ENCODE peak calls at places on chromosomes 3 and 15, in ten cellular contexts. One of them, this sample, is unnamed.

GRCh38 chr3:197317250-197317963 is 19.0 kb upstream of the DLG1 start:
- DNase-seq in HTR-8/SVneo: no peak
- DNase-seq in stomach: no peak
- DNase-seq in IMR-90: peak; percentile 95
- DNase-seq in NCI-H1092: no peak
- DNase-seq in RPMI7951: peak; percentile 97
- DNase-seq in globus pallidus: no peak
- DNase-seq in GM12865: no peak
- DNase-seq in ovary: no peak
- DNase-seq in amygdala: no peak
- DNase-seq in this sample: no peak

GRCh38 chr15:70339551-70340517 is 242.1 kb upstream of the TLE3 start:
- DNase-seq in HTR-8/SVneo: no peak
- DNase-seq in stomach: no peak
- DNase-seq in IMR-90: peak; percentile 22
- DNase-seq in NCI-H1092: peak; percentile 80
- DNase-seq in RPMI7951: peak; percentile 86
- DNase-seq in globus pallidus: no peak
- DNase-seq in GM12865: no peak
- DNase-seq in ovary: no peak
- DNase-seq in amygdala: no peak
- DNase-seq in this sample: no peak

GRCh38 chr3:130576571-130577266 is 59.7 kb downstream of the COL6A6 start:
- DNase-seq in HTR-8/SVneo: no peak
- DNase-seq in stomach: no peak
- DNase-seq in IMR-90: peak; percentile 82
- DNase-seq in NCI-H1092: no peak
- DNase-seq in RPMI7951: no peak
- DNase-seq in globus pallidus: no peak
- DNase-seq in GM12865: no peak
- DNase-seq in ovary: no peak
- DNase-seq in amygdala: no peak
- DNase-seq in this sample: no peak

GRCh38 chr3:182803006-182803405 is 9.7 kb downstream of the ATP11B start:
- DNase-seq in HTR-8/SVneo: no peak
- DNase-seq in stomach: no peak
- DNase-seq in IMR-90: no peak
- DNase-seq in NCI-H1092: no peak
- DNase-seq in RPMI7951: no peak
- DNase-seq in globus pallidus: no peak
- DNase-seq in GM12865: no peak
- DNase-seq in ovary: no peak
- DNase-seq in amygdala: no peak
- DNase-seq in this sample: no peak

GRCh38 chr3:32432711-32433530 is 41.3 kb downstream of the CMTM7 start:
- DNase-seq in HTR-8/SVneo: no peak
- DNase-seq in stomach: no peak
- DNase-seq in IMR-90: peak; percentile 47
- DNase-seq in NCI-H1092: no peak
- DNase-seq in RPMI7951: no peak
- DNase-seq in globus pallidus: no peak
- DNase-seq in GM12865: peak; percentile 80
- DNase-seq in ovary: no peak
- DNase-seq in amygdala: no peak
- DNase-seq in this sample: no peak

GRCh38 chr3:125403789-125404188 is 28.7 kb upstream of the ZNF148 start:
- DNase-seq in HTR-8/SVneo: peak; percentile 15
- DNase-seq in stomach: no peak
- DNase-seq in IMR-90: peak; percentile 52
- DNase-seq in NCI-H1092: no peak
- DNase-seq in RPMI7951: peak; percentile 7
- DNase-seq in globus pallidus: no peak
- DNase-seq in GM12865: no peak
- DNase-seq in ovary: no peak
- DNase-seq in amygdala: no peak
- DNase-seq in this sample: no peak

GRCh38 chr15:82301296-82302016 is 38.8 kb downstream of the SAXO2 start:
- DNase-seq in HTR-8/SVneo: no peak
- DNase-seq in stomach: no peak
- DNase-seq in IMR-90: no peak
- DNase-seq in NCI-H1092: no peak
- DNase-seq in RPMI7951: no peak
- DNase-seq in globus pallidus: no peak
- DNase-seq in GM12865: no peak
- DNase-seq in ovary: no peak
- DNase-seq in amygdala: no peak
- DNase-seq in this sample: no peak

GRCh38 chr3:140469491-140469890 is 208.4 kb upstream of the TRIM42 start:
- DNase-seq in HTR-8/SVneo: no peak
- DNase-seq in stomach: no peak
- DNase-seq in IMR-90: no peak
- DNase-seq in NCI-H1092: no peak
- DNase-seq in RPMI7951: peak; percentile 52
- DNase-seq in globus pallidus: no peak
- DNase-seq in GM12865: no peak
- DNase-seq in ovary: no peak
- DNase-seq in amygdala: no peak
- DNase-seq in this sample: no peak

GRCh38 chr15:92879949-92880725 is 20.0 kb upstream of the CHD2 start:
- DNase-seq in HTR-8/SVneo: no peak
- DNase-seq in stomach: no peak
- DNase-seq in IMR-90: no peak
- DNase-seq in NCI-H1092: no peak
- DNase-seq in RPMI7951: no peak
- DNase-seq in globus pallidus: no peak
- DNase-seq in GM12865: no peak
- DNase-seq in ovary: no peak
- DNase-seq in amygdala: no peak
- DNase-seq in this sample: no peak

GRCh38 chr3:182795383-182795782 is 2.1 kb downstream of the ATP11B start:
- DNase-seq in HTR-8/SVneo: peak; percentile 27
- DNase-seq in stomach: no peak
- DNase-seq in IMR-90: no peak
- DNase-seq in NCI-H1092: no peak
- DNase-seq in RPMI7951: peak; percentile 53
- DNase-seq in globus pallidus: no peak
- DNase-seq in GM12865: peak; percentile 80
- DNase-seq in ovary: no peak
- DNase-seq in amygdala: no peak
- DNase-seq in this sample: peak; percentile 13

GRCh38 chr15:83565553-83566159 is 88.3 kb upstream of the ADAMTSL3 start:
- DNase-seq in HTR-8/SVneo: peak; percentile 24
- DNase-seq in stomach: no peak
- DNase-seq in IMR-90: peak; percentile 19
- DNase-seq in NCI-H1092: no peak
- DNase-seq in RPMI7951: peak; percentile 22
- DNase-seq in globus pallidus: no peak
- DNase-seq in GM12865: peak; percentile 44
- DNase-seq in ovary: no peak
- DNase-seq in amygdala: no peak
- DNase-seq in this sample: no peak

GRCh38 chr15:34039506-34040123 is 611 bp upstream of the AVEN start:
- DNase-seq in HTR-8/SVneo: no peak
- DNase-seq in stomach: no peak
- DNase-seq in IMR-90: peak; percentile 45
- DNase-seq in NCI-H1092: no peak
- DNase-seq in RPMI7951: no peak
- DNase-seq in globus pallidus: peak; percentile 17
- DNase-seq in GM12865: peak; percentile 79
- DNase-seq in ovary: no peak
- DNase-seq in amygdala: no peak
- DNase-seq in this sample: no peak

GRCh38 chr3:79154861-79155260 is 612.9 kb downstream of the ROBO1 start:
- DNase-seq in HTR-8/SVneo: no peak
- DNase-seq in stomach: no peak
- DNase-seq in IMR-90: no peak
- DNase-seq in NCI-H1092: peak; percentile 0
- DNase-seq in RPMI7951: no peak
- DNase-seq in globus pallidus: no peak
- DNase-seq in GM12865: no peak
- DNase-seq in ovary: no peak
- DNase-seq in amygdala: no peak
- DNase-seq in this sample: no peak

GRCh38 chr3:9630550-9631139 is 18.7 kb upstream of the MTMR14 start:
- DNase-seq in HTR-8/SVneo: no peak
- DNase-seq in stomach: no peak
- DNase-seq in IMR-90: no peak
- DNase-seq in NCI-H1092: no peak
- DNase-seq in RPMI7951: no peak
- DNase-seq in globus pallidus: no peak
- DNase-seq in GM12865: no peak
- DNase-seq in ovary: no peak
- DNase-seq in amygdala: no peak
- DNase-seq in this sample: no peak

GRCh38 chr3:104785966-104786365 is 580.7 kb upstream of the ALCAM start:
- DNase-seq in HTR-8/SVneo: no peak
- DNase-seq in stomach: no peak
- DNase-seq in IMR-90: peak; percentile 43
- DNase-seq in NCI-H1092: no peak
- DNase-seq in RPMI7951: no peak
- DNase-seq in globus pallidus: no peak
- DNase-seq in GM12865: no peak
- DNase-seq in ovary: no peak
- DNase-seq in amygdala: no peak
- DNase-seq in this sample: no peak

GRCh38 chr15:34358367-34358766 is 8.6 kb downstream of the LPCAT4 start:
- DNase-seq in HTR-8/SVneo: no peak
- DNase-seq in stomach: no peak
- DNase-seq in IMR-90: no peak
- DNase-seq in NCI-H1092: no peak
- DNase-seq in RPMI7951: no peak
- DNase-seq in globus pallidus: no peak
- DNase-seq in GM12865: no peak
- DNase-seq in ovary: no peak
- DNase-seq in amygdala: no peak
- DNase-seq in this sample: no peak

GRCh38 chr3:64138656-64139375 is 86.5 kb downstream of the PRICKLE2 start:
- DNase-seq in HTR-8/SVneo: no peak
- DNase-seq in stomach: no peak
- DNase-seq in IMR-90: no peak
- DNase-seq in NCI-H1092: no peak
- DNase-seq in RPMI7951: no peak
- DNase-seq in globus pallidus: no peak
- DNase-seq in GM12865: no peak
- DNase-seq in ovary: no peak
- DNase-seq in amygdala: no peak
- DNase-seq in this sample: no peak

GRCh38 chr3:182989566-182989965 is 9.2 kb upstream of the DCUN1D1 start:
- DNase-seq in HTR-8/SVneo: no peak
- DNase-seq in stomach: no peak
- DNase-seq in IMR-90: no peak
- DNase-seq in NCI-H1092: no peak
- DNase-seq in RPMI7951: no peak
- DNase-seq in globus pallidus: no peak
- DNase-seq in GM12865: no peak
- DNase-seq in ovary: no peak
- DNase-seq in amygdala: no peak
- DNase-seq in this sample: no peak

GRCh38 chr3:46866720-46867549 is 3.7 kb upstream of the MYL3 start:
- DNase-seq in HTR-8/SVneo: peak; percentile 71
- DNase-seq in stomach: peak; percentile 87
- DNase-seq in IMR-90: peak; percentile 21
- DNase-seq in NCI-H1092: peak; percentile 50
- DNase-seq in RPMI7951: peak; percentile 37
- DNase-seq in globus pallidus: peak; percentile 36
- DNase-seq in GM12865: peak; percentile 60
- DNase-seq in ovary: peak; percentile 90
- DNase-seq in amygdala: peak; percentile 75
- DNase-seq in this sample: peak; percentile 68

GRCh38 chr15:75731248-75732100 is 18.8 kb upstream of the CSPG4 start:
- DNase-seq in HTR-8/SVneo: no peak
- DNase-seq in stomach: no peak
- DNase-seq in IMR-90: peak; percentile 51
- DNase-seq in NCI-H1092: peak; percentile 2
- DNase-seq in RPMI7951: peak; percentile 31
- DNase-seq in globus pallidus: no peak
- DNase-seq in GM12865: no peak
- DNase-seq in ovary: peak; percentile 69
- DNase-seq in amygdala: no peak
- DNase-seq in this sample: no peak

GRCh38 chr3:107512108-107512507 is 10.7 kb upstream of the BBX start:
- DNase-seq in HTR-8/SVneo: no peak
- DNase-seq in stomach: no peak
- DNase-seq in IMR-90: no peak
- DNase-seq in NCI-H1092: no peak
- DNase-seq in RPMI7951: peak; percentile 16
- DNase-seq in globus pallidus: no peak
- DNase-seq in GM12865: no peak
- DNase-seq in ovary: no peak
- DNase-seq in amygdala: no peak
- DNase-seq in this sample: no peak